ENCODE peak calls at places on chromosomes 1 and 21, in six cellular contexts. One of them, this sample, is unnamed. For H3K36me3, the result is how much of the 10 kb centered on the place peaks cover.

GRCh38 chr1:184051138-184051484 is 419 bp upstream of the TSEN15 start:
- DNase-seq in kidney: no peak
- DNase-seq in sigmoid colon: no peak
- DNase-seq in colonic mucosa: no peak
- DNase-seq in adrenal gland: no peak
- DNase-seq in tibial artery: no peak
- DNase-seq in this sample: no peak

GRCh38 chr1:75171876-75172275 is 37.7 kb downstream of the LHX8 start:
- DNase-seq in kidney: no peak
- DNase-seq in sigmoid colon: no peak
- DNase-seq in colonic mucosa: no peak
- DNase-seq in adrenal gland: no peak
- DNase-seq in tibial artery: no peak
- DNase-seq in this sample: no peak

GRCh38 chr1:61184035-61184713 is 101.8 kb downstream of the NFIA start:
- DNase-seq in kidney: peak
- DNase-seq in sigmoid colon: peak
- DNase-seq in colonic mucosa: peak
- DNase-seq in adrenal gland: peak
- DNase-seq in tibial artery: peak
- DNase-seq in this sample: peak

GRCh38 chr1:184576822-184577790 is 177.6 kb downstream of the EDEM3 start:
- DNase-seq in kidney: no peak
- DNase-seq in sigmoid colon: no peak
- DNase-seq in colonic mucosa: no peak
- DNase-seq in adrenal gland: no peak
- DNase-seq in tibial artery: no peak
- DNase-seq in this sample: no peak

GRCh38 chr1:197808843-197809242 is 33.6 kb upstream of the DENND1B start:
- DNase-seq in kidney: no peak
- DNase-seq in sigmoid colon: no peak
- DNase-seq in colonic mucosa: no peak
- DNase-seq in adrenal gland: no peak
- DNase-seq in tibial artery: no peak
- DNase-seq in this sample: no peak

GRCh38 chr1:109636201-109636952 is 16.7 kb downstream of the AMPD2 start:
- DNase-seq in kidney: no peak
- DNase-seq in sigmoid colon: peak
- DNase-seq in colonic mucosa: no peak
- DNase-seq in adrenal gland: peak
- DNase-seq in tibial artery: peak
- DNase-seq in this sample: no peak

GRCh38 chr21:14095021-14095420 is 115.7 kb downstream of the LIPI start:
- DNase-seq in kidney: no peak
- DNase-seq in sigmoid colon: peak
- DNase-seq in colonic mucosa: no peak
- DNase-seq in adrenal gland: no peak
- DNase-seq in tibial artery: no peak
- DNase-seq in this sample: no peak

GRCh38 chr1:232111616-232112015 is 485.0 kb downstream of the DISC1 start:
- DNase-seq in kidney: no peak
- DNase-seq in sigmoid colon: no peak
- DNase-seq in colonic mucosa: no peak
- DNase-seq in adrenal gland: no peak
- DNase-seq in tibial artery: no peak
- DNase-seq in this sample: no peak

GRCh38 chr1:235913311-235913710 is 46.6 kb upstream of the LYST start:
- DNase-seq in kidney: no peak
- DNase-seq in sigmoid colon: no peak
- DNase-seq in colonic mucosa: no peak
- DNase-seq in adrenal gland: no peak
- DNase-seq in tibial artery: no peak
- DNase-seq in this sample: no peak

GRCh38 chr1:194658090-194658439 is 1471.7 kb upstream of the B3GALT2 start:
- DNase-seq in kidney: no peak
- DNase-seq in sigmoid colon: no peak
- DNase-seq in colonic mucosa: no peak
- DNase-seq in adrenal gland: no peak
- DNase-seq in tibial artery: no peak
- DNase-seq in this sample: no peak

GRCh38 chr1:51859737-51860136 is 18.8 kb downstream of the NRDC start:
- DNase-seq in kidney: no peak
- DNase-seq in sigmoid colon: no peak
- DNase-seq in colonic mucosa: no peak
- DNase-seq in adrenal gland: no peak
- DNase-seq in tibial artery: no peak
- DNase-seq in this sample: no peak

GRCh38 chr1:51867479-51868232 is 10.9 kb downstream of the NRDC start:
- DNase-seq in kidney: no peak
- DNase-seq in sigmoid colon: no peak
- DNase-seq in colonic mucosa: no peak
- DNase-seq in adrenal gland: no peak
- DNase-seq in tibial artery: no peak
- DNase-seq in this sample: no peak

GRCh38 chr1:51859333-51859732 is 19.2 kb downstream of the NRDC start:
- DNase-seq in kidney: no peak
- DNase-seq in sigmoid colon: no peak
- DNase-seq in colonic mucosa: no peak
- DNase-seq in adrenal gland: no peak
- DNase-seq in tibial artery: no peak
- DNase-seq in this sample: no peak

GRCh38 chr1:51861669-51862068 is 16.9 kb downstream of the NRDC start:
- DNase-seq in kidney: no peak
- DNase-seq in sigmoid colon: no peak
- DNase-seq in colonic mucosa: no peak
- DNase-seq in adrenal gland: no peak
- DNase-seq in tibial artery: no peak
- DNase-seq in this sample: no peak

DNA sequence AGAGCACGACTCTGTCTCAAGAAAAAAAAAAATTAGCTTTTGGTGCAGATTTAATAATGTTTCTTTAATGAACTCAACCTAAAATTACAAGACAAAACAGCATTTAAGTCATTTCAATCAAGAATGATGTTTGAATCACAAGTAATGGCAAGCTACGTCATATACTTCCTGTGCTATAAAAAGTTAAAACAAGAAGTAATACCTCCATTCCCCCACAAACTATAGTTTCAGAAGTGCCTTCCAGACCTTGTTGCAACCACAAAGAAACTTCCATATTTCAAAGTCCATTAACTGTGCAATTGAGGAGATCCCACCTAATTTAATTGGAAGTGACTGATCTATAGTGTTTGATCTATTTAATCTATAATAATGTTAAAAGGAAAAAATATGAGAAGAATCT is 15.1 kb downstream of the NRDC start:
- DNase-seq in kidney: no peak
- DNase-seq in sigmoid colon: no peak
- DNase-seq in colonic mucosa: no peak
- DNase-seq in adrenal gland: no peak
- DNase-seq in tibial artery: no peak
- DNase-seq in this sample: no peak
- TF ChIP-seq CTCF in kidney: no peak
- TF ChIP-seq CTCF in sigmoid colon: no peak
- TF ChIP-seq CTCF in colonic mucosa: no peak
- TF ChIP-seq CTCF in adrenal gland: no peak
- TF ChIP-seq CTCF in tibial artery: no peak
- TF ChIP-seq CTCF in this sample: no peak

GRCh38 chr1:156660752-156661112 is 16.5 kb downstream of the NES start:
- DNase-seq in kidney: peak
- DNase-seq in sigmoid colon: no peak
- DNase-seq in colonic mucosa: no peak
- DNase-seq in adrenal gland: no peak
- DNase-seq in tibial artery: no peak
- DNase-seq in this sample: peak
- H3K4me3 ChIP-seq in kidney: no peak
- H3K4me3 ChIP-seq in sigmoid colon: no peak
- H3K4me3 ChIP-seq in colonic mucosa: peak
- H3K4me3 ChIP-seq in adrenal gland: peak
- H3K4me3 ChIP-seq in tibial artery: no peak
- H3K4me3 ChIP-seq in this sample: no peak

GRCh38 chr1:21880619-21880970 is 56.5 kb downstream of the HSPG2 start:
- DNase-seq in kidney: no peak
- DNase-seq in sigmoid colon: no peak
- DNase-seq in colonic mucosa: no peak
- DNase-seq in adrenal gland: no peak
- DNase-seq in tibial artery: no peak
- DNase-seq in this sample: no peak

GRCh38 chr1:21881250-21881649 is 55.9 kb downstream of the HSPG2 start:
- DNase-seq in kidney: no peak
- DNase-seq in sigmoid colon: no peak
- DNase-seq in colonic mucosa: no peak
- DNase-seq in adrenal gland: no peak
- DNase-seq in tibial artery: no peak
- DNase-seq in this sample: no peak

GRCh38 chr1:21885236-21886037 is 51.7 kb downstream of the HSPG2 start:
- DNase-seq in kidney: no peak
- DNase-seq in sigmoid colon: no peak
- DNase-seq in colonic mucosa: no peak
- DNase-seq in adrenal gland: no peak
- DNase-seq in tibial artery: no peak
- DNase-seq in this sample: no peak

GRCh38 chr1:21884456-21885235 is 52.5 kb downstream of the HSPG2 start:
- DNase-seq in kidney: no peak
- DNase-seq in sigmoid colon: no peak
- DNase-seq in colonic mucosa: no peak
- DNase-seq in adrenal gland: no peak
- DNase-seq in tibial artery: no peak
- DNase-seq in this sample: no peak

GRCh38 chr1:21882721-21883415 is 54.2 kb downstream of the HSPG2 start:
- DNase-seq in kidney: no peak
- DNase-seq in sigmoid colon: no peak
- DNase-seq in colonic mucosa: no peak
- DNase-seq in adrenal gland: no peak
- DNase-seq in tibial artery: no peak
- DNase-seq in this sample: no peak
- H3K36me3 ChIP-seq in kidney: under half
- H3K36me3 ChIP-seq in sigmoid colon: half or more
- H3K36me3 ChIP-seq in colonic mucosa: under half
- H3K36me3 ChIP-seq in adrenal gland: under half
- H3K36me3 ChIP-seq in tibial artery: half or more
- H3K36me3 ChIP-seq in this sample: under half

GRCh38 chr1:92601044-92601443 is 114.3 kb upstream of the GFI1 start:
- DNase-seq in kidney: no peak
- DNase-seq in sigmoid colon: no peak
- DNase-seq in colonic mucosa: no peak
- DNase-seq in adrenal gland: no peak
- DNase-seq in tibial artery: no peak
- DNase-seq in this sample: no peak

DNA sequence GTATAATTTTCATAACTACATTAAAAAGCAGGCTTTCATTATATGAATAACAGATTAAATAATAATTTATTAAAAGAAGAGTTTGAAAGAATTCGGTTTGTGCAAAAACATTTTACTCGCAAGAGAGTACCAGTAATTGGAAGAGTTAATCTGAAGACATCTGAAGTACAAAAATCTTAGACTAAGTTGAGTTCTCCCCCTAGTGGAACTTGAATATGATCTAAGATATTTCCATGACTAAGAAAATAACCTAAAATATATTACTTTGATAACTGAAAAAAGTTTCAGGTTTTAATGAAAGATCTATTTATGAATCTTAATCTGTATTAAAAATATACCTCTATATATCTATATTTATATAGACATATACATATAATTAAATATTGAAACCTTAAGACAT is 112.5 kb upstream of the GFI1 start:
- DNase-seq in kidney: no peak
- DNase-seq in sigmoid colon: no peak
- DNase-seq in colonic mucosa: no peak
- DNase-seq in adrenal gland: no peak
- DNase-seq in tibial artery: no peak
- DNase-seq in this sample: no peak
- TF ChIP-seq CTCF in kidney: peak
- TF ChIP-seq CTCF in sigmoid colon: no peak
- TF ChIP-seq CTCF in colonic mucosa: no peak
- TF ChIP-seq CTCF in adrenal gland: peak
- TF ChIP-seq CTCF in tibial artery: no peak
- TF ChIP-seq CTCF in this sample: no peak

GRCh38 chr1:94093996-94094395 is 27.0 kb downstream of the ABCA4 start:
- DNase-seq in kidney: no peak
- DNase-seq in sigmoid colon: peak
- DNase-seq in colonic mucosa: no peak
- DNase-seq in adrenal gland: no peak
- DNase-seq in tibial artery: no peak
- DNase-seq in this sample: no peak
- H3K4me3 ChIP-seq in kidney: no peak
- H3K4me3 ChIP-seq in sigmoid colon: no peak
- H3K4me3 ChIP-seq in colonic mucosa: no peak
- H3K4me3 ChIP-seq in adrenal gland: no peak
- H3K4me3 ChIP-seq in tibial artery: peak
- H3K4me3 ChIP-seq in this sample: no peak

GRCh38 chr21:34871026-34871908 is 177.8 kb downstream of the RUNX1 start:
- DNase-seq in kidney: no peak
- DNase-seq in sigmoid colon: no peak
- DNase-seq in colonic mucosa: no peak
- DNase-seq in adrenal gland: no peak
- DNase-seq in tibial artery: no peak
- DNase-seq in this sample: no peak
- H3K36me3 ChIP-seq in kidney: under half
- H3K36me3 ChIP-seq in sigmoid colon: under half
- H3K36me3 ChIP-seq in colonic mucosa: under half
- H3K36me3 ChIP-seq in adrenal gland: under half
- H3K36me3 ChIP-seq in tibial artery: under half
- H3K36me3 ChIP-seq in this sample: under half

GRCh38 chr1:213273546-213273945 is 222.5 kb downstream of the RPS6KC1 start:
- DNase-seq in kidney: no peak
- DNase-seq in sigmoid colon: no peak
- DNase-seq in colonic mucosa: no peak
- DNase-seq in adrenal gland: no peak
- DNase-seq in tibial artery: no peak
- DNase-seq in this sample: no peak
- TF ChIP-seq CTCF in kidney: no peak
- TF ChIP-seq CTCF in sigmoid colon: no peak
- TF ChIP-seq CTCF in colonic mucosa: no peak
- TF ChIP-seq CTCF in adrenal gland: no peak
- TF ChIP-seq CTCF in tibial artery: no peak
- TF ChIP-seq CTCF in this sample: no peak

This sample was measured in mucosa of descending colon.